ENCODE peak calls at places on chromosomes 3 and 15, in five cellular contexts. D is uterus, O is body of pancreas, Y is RWPE2, G is PC-3. T is an unnamed sample.

GRCh38 chr15:68820589-68821189 is at the start of gene ANP32A:
- DNase-seq in O (peak; percentile 96), Y (peak; percentile 99), D (peak; percentile 98), G (peak; percentile 93), T (peak; percentile 97)

GRCh38 chr15:67849538-67849937 is 9.7 kb upstream of the RNU6-1 start:
- DNase-seq in O (no peak), D (no peak), G (no peak), Y (no peak), T (no peak)

GRCh38 chr3:82999777-83000176 is 1238.3 kb upstream of the GBE1 start:
- DNase-seq in O (no peak), D (no peak), G (peak; percentile 77), Y (no peak), T (no peak)

GRCh38 chr3:10703875-10704274 is 112.2 kb upstream of the SLC6A11 start:
- DNase-seq in D (no peak), G (peak; percentile 60), O (no peak), Y (no peak), T (no peak)

GRCh38 chr3:73046195-73046594 is 15.3 kb upstream of the EBLN2 start:
- DNase-seq in D (no peak), Y (no peak), O (no peak), G (no peak), T (no peak)

GRCh38 chr3:160412477-160412876 is 13.0 kb downstream of the SMC4 start:
- DNase-seq in Y (no peak), O (no peak), G (no peak), D (no peak), T (no peak)

GRCh38 chr3:24264748-24265158 is 229.9 kb downstream of the THRB start:
- DNase-seq in Y (no peak), G (peak; percentile 81), D (no peak), O (peak; percentile 29), T (peak; percentile 31)

GRCh38 chr3:56421205-56421604 is 47.1 kb downstream of the ERC2 start:
- DNase-seq in G (no peak), Y (no peak), D (no peak), O (no peak), T (no peak)

GRCh38 chr3:71450985-71451560 is 132.5 kb downstream of the FOXP1 start:
- DNase-seq in O (no peak), D (no peak), Y (no peak), G (no peak), T (no peak)

GRCh38 chr3:901953-902778 is 190.7 kb upstream of the CNTN6 start:
- DNase-seq in O (no peak), Y (no peak), G (peak; percentile 48), D (no peak), T (no peak)

GRCh38 chr15:88636039-88636438 is 2.8 kb upstream of the ISG20 start:
- DNase-seq in O (peak; percentile 92), Y (peak; percentile 85), D (no peak), G (peak; percentile 85), T (no peak)

GRCh38 chr3:145854486-145854885 is 306.5 kb downstream of the PLOD2 start:
- DNase-seq in D (no peak), Y (no peak), O (no peak), G (no peak), T (no peak)

GRCh38 chr15:90047956-90048575 is 46.9 kb downstream of the ZNF710 start:
- DNase-seq in G (no peak), Y (no peak), O (peak; percentile 79), D (no peak), T (no peak)

GRCh38 chr3:24025805-24026204 is 80.7 kb downstream of the NR1D2 start:
- DNase-seq in Y (no peak), G (no peak), D (no peak), O (no peak), T (no peak)

GRCh38 chr15:25688166-25688565 is 175.0 kb downstream of the ATP10A start:
- DNase-seq in D (peak; percentile 7), O (no peak), Y (peak; percentile 51), G (no peak), T (no peak)

GRCh38 chr3:81352867-81353266 is 408.6 kb downstream of the GBE1 start:
- DNase-seq in G (peak; percentile 69), O (no peak), D (no peak), Y (no peak), T (no peak)

GRCh38 chr15:28954466-28955159 is 68.8 kb downstream of the APBA2 start:
- DNase-seq in O (no peak), G (no peak), Y (no peak), D (no peak), T (no peak)

GRCh38 chr3:28853830-28854229 is 427.0 kb upstream of the RBMS3 start:
- DNase-seq in G (peak; percentile 46), Y (no peak), O (no peak), D (no peak), T (no peak)

GRCh38 chr3:102206506-102207145 is 228.2 kb upstream of the ZPLD1 start:
- DNase-seq in D (peak; percentile 83), G (peak; percentile 32), Y (no peak), O (peak; percentile 60), T (peak; percentile 51)

GRCh38 chr3:171393032-171393744 is 67.0 kb downstream of the TNIK start:
- DNase-seq in O (peak; percentile 49), Y (no peak), G (no peak), D (no peak), T (no peak)

GRCh38 chr3:55947406-55947805 is 460.3 kb upstream of the WNT5A start:
- DNase-seq in G (no peak), D (no peak), Y (no peak), O (no peak), T (no peak)

GRCh38 chr3:38028621-38029361 is 651 bp downstream of the PLCD1 start:
- DNase-seq in Y (no peak), G (no peak), O (no peak), D (no peak), T (no peak)

GRCh38 chr3:190435618-190436017 is 14.1 kb downstream of the TMEM207 start:
- DNase-seq in Y (no peak), G (peak; percentile 35), O (no peak), D (no peak), T (no peak)

GRCh38 chr3:79651536-79652065 is 116.2 kb downstream of the ROBO1 start:
- DNase-seq in D (no peak), Y (no peak), G (no peak), O (peak; percentile 12), T (no peak)

GRCh38 chr3:41710646-41711388 is 251.1 kb downstream of the ULK4 start:
- DNase-seq in Y (no peak), G (peak; percentile 34), O (no peak), D (no peak), T (no peak)

GRCh38 chr3:24936574-24936973 is 441.9 kb upstream of the THRB start:
- DNase-seq in D (no peak), O (no peak), Y (no peak), G (no peak), T (no peak)

GRCh38 chr3:25091938-25092337 is 336.1 kb upstream of the RARB start:
- DNase-seq in D (no peak), Y (no peak), G (no peak), O (no peak), T (no peak)

GRCh38 chr3:111035896-111036295 is 35.7 kb upstream of the NECTIN3 start:
- DNase-seq in D (no peak), O (no peak), G (no peak), Y (no peak), T (no peak)

GRCh38 chr3:41961750-41962679 is at the start of gene ULK4:
- DNase-seq in D (peak; percentile 98), O (peak; percentile 97), G (peak; percentile 99), Y (peak; percentile 98), T (peak; percentile 99)

GRCh38 chr3:152209060-152209459 is 59.7 kb upstream of the MBNL1 start:
- DNase-seq in D (no peak), G (peak; percentile 54), O (no peak), Y (no peak), T (no peak)

GRCh38 chr15:93144477-93145270 is 55.7 kb upstream of the RGMA start:
- DNase-seq in G (no peak), D (peak; percentile 32), O (no peak), Y (no peak), T (peak; percentile 43)
- H3K27me3 ChIP-seq in G (peaks cover 61% of the 10 kb centered on the region), D (no peaks in the 10 kb centered on the region), O (no peaks in the 10 kb centered on the region), Y (peaks cover 8% of the 10 kb centered on the region), T (no peaks in the 10 kb centered on the region)

GRCh38 chr15:51162865-51163762 is 68.4 kb upstream of the TNFAIP8L3 start:
- DNase-seq in O (peak; percentile 74), Y (no peak), D (peak; percentile 69), G (peak; percentile 75), T (peak; percentile 85)
- H3K4me3 ChIP-seq in O (no peak overlapping the region), Y (no peak overlapping the region), D (no peak overlapping the region), G (peak overlapping the region; percentile 56), T (no peak overlapping the region)

DNA sequence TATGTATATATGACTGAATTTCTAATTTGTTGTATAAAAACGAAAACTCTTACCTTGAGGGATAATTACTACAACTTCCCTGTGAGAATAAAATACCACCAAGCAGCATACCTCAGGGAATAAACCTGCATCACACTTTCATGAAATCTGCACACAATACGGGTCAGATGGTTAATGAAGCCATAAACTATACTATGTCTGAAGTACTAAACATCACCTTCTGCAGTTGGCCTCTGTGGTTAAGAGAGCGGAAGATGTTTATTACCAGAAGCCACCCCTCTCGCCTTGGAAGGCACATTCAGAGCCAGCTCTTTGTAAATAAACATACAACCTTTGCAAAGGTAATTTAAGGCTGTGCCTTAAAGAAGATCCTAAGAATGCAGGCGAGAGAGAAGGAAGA is 462.1 kb upstream of the NR2F2 start:
- DNase-seq in O (no peak), D (no peak), Y (no peak), G (no peak), T (no peak)
- H3K4me1 ChIP-seq in O (no peaks in the 10 kb centered on the region), D (no peaks in the 10 kb centered on the region), Y (peaks cover 10% of the 10 kb centered on the region), G (peaks cover 13% of the 10 kb centered on the region), T (no peaks in the 10 kb centered on the region)

DNA sequence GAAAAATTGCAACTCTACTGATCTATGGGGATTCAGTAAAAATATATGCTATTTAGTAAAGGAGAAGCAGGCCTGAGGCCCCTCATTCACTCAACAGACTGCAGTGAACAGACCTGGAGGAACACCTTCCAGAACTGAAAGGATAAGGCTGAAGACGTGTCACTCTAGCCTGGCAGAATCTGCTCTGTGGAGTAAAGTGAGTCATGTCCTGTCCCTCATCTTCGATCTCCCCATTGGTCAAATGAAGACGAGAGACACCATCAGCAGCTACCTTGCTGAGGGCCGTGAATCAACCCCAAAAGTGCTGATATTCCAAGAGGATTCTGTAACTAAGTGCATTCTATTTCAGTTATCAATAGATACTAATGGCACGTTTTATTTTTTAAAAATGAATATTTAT is 359.7 kb downstream of the FGF12 start:
- DNase-seq in G (no peak), D (no peak), Y (no peak), O (no peak), T (no peak)
- H3K27me3 ChIP-seq in G (peaks cover 37% of the 10 kb centered on the region), D (no peaks in the 10 kb centered on the region), Y (no peaks in the 10 kb centered on the region), O (no peaks in the 10 kb centered on the region), T (no peaks in the 10 kb centered on the region)

GRCh38 chr3:13683288-13683687 is 134.4 kb downstream of the FBLN2 start:
- DNase-seq in O (no peak), G (no peak), D (no peak), Y (no peak), T (no peak)
- H3K4me3 ChIP-seq in O (no peak overlapping the region), G (no peak overlapping the region), D (no peak overlapping the region), Y (no peak overlapping the region), T (no peak overlapping the region)